ENCODE peak calls at places on chromosomes 13 and 19, in four cellular contexts. A is IMR-90, G is stromal cell of bone marrow, Q is T-cell. M is an unnamed sample.

GRCh38 chr13:108083056-108083455 is 132.3 kb downstream of the LIG4 start:
- DNase-seq in A (no peak), G (no peak), Q (no peak), M (peak)

GRCh38 chr13:111639994-111640393 is 319.6 kb downstream of the TEX29 start:
- DNase-seq in A (no peak), G (no peak), Q (no peak), M (no peak)

GRCh38 chr13:50594276-50594970 is 249.1 kb downstream of the DLEU7 start:
- DNase-seq in A (no peak), G (no peak), Q (no peak), M (no peak)

GRCh38 chr19:14050512-14050911 is 11.4 kb downstream of the PALM3 start:
- DNase-seq in A (no peak), G (no peak), Q (no peak), M (no peak)

GRCh38 chr19:47228937-47229673 is 1.9 kb downstream of the BBC3 start:
- DNase-seq in A (peak), G (no peak), Q (no peak), M (no peak)

GRCh38 chr13:85798999-85799646 is at the start of gene SLITRK6:
- DNase-seq in A (peak), G (peak), Q (no peak), M (peak)

GRCh38 chr19:57888107-57888493 is 737 bp downstream of the ZNF814 start:
- DNase-seq in A (no peak), G (no peak), Q (no peak), M (no peak)

GRCh38 chr19:34403784-34404108 is 453 bp upstream of the PDCD2L start:
- DNase-seq in A (no peak), G (no peak), Q (no peak), M (no peak)

GRCh38 chr19:2670217-2670616 is 32.3 kb downstream of the GNG7 start:
- DNase-seq in A (no peak), G (no peak), Q (no peak), M (no peak)

GRCh38 chr19:29516358-29516725 is 9.5 kb upstream of the VSTM2B start:
- DNase-seq in A (no peak), G (no peak), Q (no peak), M (no peak)

GRCh38 chr13:95254341-95254740 is 46.9 kb downstream of the ABCC4 start:
- DNase-seq in A (peak), G (no peak), Q (no peak), M (no peak)

GRCh38 chr13:108657520-108657919 is 28.1 kb downstream of the MYO16 start:
- DNase-seq in A (no peak), G (no peak), Q (no peak), M (no peak)

GRCh38 chr13:43804461-43805070 is 17.8 kb upstream of the ENOX1 start:
- DNase-seq in A (peak), G (peak), Q (no peak), M (peak)

GRCh38 chr19:30155529-30156200 is 213.6 kb downstream of the URI1 start:
- DNase-seq in A (no peak), G (no peak), Q (no peak), M (no peak)

GRCh38 chr19:5693195-5694166 is 3.4 kb downstream of the RPL36 start:
- DNase-seq in A (no peak), G (no peak), Q (no peak), M (no peak)

GRCh38 chr13:49225358-49226042 is 5.4 kb downstream of the MLNR start:
- DNase-seq in A (no peak), G (no peak), Q (no peak), M (no peak)

GRCh38 chr13:113901231-113901630 is 37.4 kb upstream of the GAS6 start:
- DNase-seq in A (peak), G (no peak), Q (no peak), M (peak)

GRCh38 chr13:103006706-103007426 is 59.4 kb downstream of the SLC10A2 start:
- DNase-seq in A (no peak), G (no peak), Q (no peak), M (no peak)

GRCh38 chr19:6229951-6230712 is 49.6 kb downstream of the MLLT1 start:
- DNase-seq in A (no peak), G (no peak), Q (no peak), M (no peak)

M was measured in astrocyte of the cerebellum.